ENCODE peak calls at places on chromosomes 6 and 20, in four cellular contexts. U is hepatocyte, P is adipocyte, L is fibroblast of lung. W is an unnamed sample.

GRCh38 chr20:36969478-36970186 is 18.1 kb upstream of the SAMHD1 start:
- DNase-seq in U (no peak), P (no peak), L (no peak), W (no peak)

GRCh38 chr20:48153523-48153922 is 368.2 kb upstream of the SULF2 start:
- DNase-seq in U (peak), P (no peak), L (peak), W (no peak)

GRCh38 chr6:6560909-6561308 is 27.6 kb upstream of the LY86 start:
- DNase-seq in U (no peak), P (no peak), L (no peak), W (no peak)

GRCh38 chr20:44733341-44734069 is 12.2 kb upstream of the KCNK15 start:
- DNase-seq in U (peak), P (peak), L (peak), W (peak)

GRCh38 chr6:48426636-48427035 is 315.6 kb upstream of the PTCHD4 start:
- DNase-seq in U (no peak), P (peak), L (peak), W (peak)

GRCh38 chr6:91097316-91097878 is 510.5 kb upstream of the MAP3K7 start:
- DNase-seq in U (peak), P (no peak), L (peak), W (no peak)

GRCh38 chr6:40436685-40437604 is 150.2 kb downstream of the LRFN2 start:
- DNase-seq in U (no peak), P (peak), L (peak), W (peak)

GRCh38 chr20:4956200-4956810 is 45.0 kb downstream of the SLC23A2 start:
- DNase-seq in U (peak), P (peak), L (peak), W (peak)

GRCh38 chr20:13613917-13614316 is 24.8 kb downstream of the TASP1 start:
- DNase-seq in U (no peak), P (peak), L (peak), W (peak)

GRCh38 chr6:77815531-77815930 is 162.7 kb downstream of the MEI4 start:
- DNase-seq in U (no peak), P (no peak), L (no peak), W (no peak)

GRCh38 chr20:52494244-52494643 is 302.7 kb upstream of the ZFP64 start:
- DNase-seq in U (peak), P (peak), L (peak), W (peak)

GRCh38 chr20:33664762-33665144 is 2.0 kb upstream of the ACTL10 start:
- DNase-seq in U (no peak), P (no peak), L (no peak), W (no peak)

GRCh38 chr6:119481981-119482380 is 132.4 kb upstream of the MAN1A1 start:
- DNase-seq in U (no peak), P (peak), L (peak), W (peak)

GRCh38 chr6:100202417-100203194 is 208.6 kb upstream of the MCHR2 start:
- DNase-seq in U (peak), P (peak), L (peak), W (peak)

GRCh38 chr20:59821201-59821600 is 112.2 kb downstream of the SYCP2 start:
- DNase-seq in U (no peak), P (no peak), L (no peak), W (no peak)

GRCh38 chr6:129500958-129501381 is 209.0 kb downstream of the ARHGAP18 start:
- DNase-seq in U (no peak), P (no peak), L (peak), W (no peak)

GRCh38 chr6:71228461-71229041 is 60.1 kb upstream of the OGFRL1 start:
- DNase-seq in U (no peak), P (no peak), L (peak), W (peak)

GRCh38 chr20:63133481-63134091 is 82.3 kb downstream of the YTHDF1 start:
- DNase-seq in U (no peak), P (no peak), L (no peak), W (no peak)

DNA sequence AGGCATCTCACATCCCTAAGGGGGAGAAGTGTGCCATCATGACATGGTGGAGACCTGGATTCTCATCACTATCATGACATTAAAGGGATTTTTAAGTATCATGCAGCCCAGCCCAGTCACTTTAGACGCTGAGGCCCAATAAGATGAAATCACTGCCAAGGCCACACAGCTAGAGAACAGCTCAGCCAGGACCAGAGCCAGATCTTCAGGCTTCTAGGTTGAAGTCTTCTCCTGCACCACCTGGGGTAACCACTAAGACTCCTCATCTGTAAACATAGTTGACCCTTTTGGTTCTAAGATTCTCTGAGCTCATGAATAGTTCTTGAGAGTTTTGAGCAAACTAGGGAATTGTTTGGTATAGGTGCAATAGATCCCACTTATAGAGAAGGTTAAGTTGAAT is 125.1 kb downstream of the TCP11 start:
- DNase-seq in U (no peak), P (peak), L (peak), W (no peak)
- H3K4me3 ChIP-seq in U (no peak), P (no peak), L (no peak), W (no peak)

DNA sequence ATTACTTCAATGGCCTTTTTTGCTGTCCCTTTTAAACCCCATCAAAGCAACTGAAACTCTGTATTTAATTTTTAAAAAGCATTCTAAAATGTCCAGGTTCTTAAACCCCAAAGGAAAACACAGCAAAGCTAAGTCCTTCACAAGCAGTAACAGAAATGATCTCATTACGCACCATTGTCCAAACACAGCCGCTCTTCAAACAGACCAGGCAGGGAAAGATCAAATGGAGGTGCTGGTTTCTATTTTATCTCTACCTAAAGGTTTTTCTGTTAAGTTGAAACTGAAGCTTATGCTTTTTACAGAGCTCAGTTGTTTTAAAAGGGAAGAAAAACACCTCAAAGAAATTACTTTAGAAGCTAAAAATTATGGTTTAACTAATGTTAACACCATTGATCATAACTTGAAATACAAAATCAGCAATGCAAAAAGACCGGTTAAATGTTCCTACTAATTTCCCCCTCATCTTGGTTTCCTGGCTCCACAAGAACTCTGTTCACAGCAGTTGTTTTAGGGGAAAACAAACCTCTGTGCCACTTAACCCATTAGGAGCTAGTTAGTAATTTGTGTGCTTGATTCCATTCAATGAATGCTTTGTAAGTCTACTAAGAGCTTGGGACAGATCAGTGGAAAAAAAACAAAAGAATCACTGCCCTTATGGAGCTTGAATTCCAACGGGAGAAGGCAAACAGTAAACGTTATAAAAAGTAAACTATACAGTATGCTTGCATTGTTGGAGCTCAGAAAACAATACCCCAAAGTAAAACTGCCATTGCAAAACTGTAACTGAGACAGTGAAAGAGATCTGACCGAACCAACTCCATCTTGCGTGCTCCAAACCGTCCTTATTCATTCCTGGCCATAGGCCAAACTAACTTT is 87.4 kb downstream of the CD24 start:
- DNase-seq in U (peak), P (no peak), L (no peak), W (no peak)
- H3K4me3 ChIP-seq in U (no peak), P (no peak), L (no peak), W (no peak)

GRCh38 chr6:139881728-139882211 is 507.3 kb upstream of the CITED2 start:
- DNase-seq in U (peak), P (peak), L (peak), W (peak)

GRCh38 chr6:139882977-139883728 is 508.7 kb upstream of the CITED2 start:
- DNase-seq in U (no peak), P (peak), L (peak), W (peak)

GRCh38 chr6:139883776-139884175 is 509.3 kb upstream of the CITED2 start:
- DNase-seq in U (no peak), P (peak), L (peak), W (no peak)

GRCh38 chr6:139881251-139881650 is 506.8 kb upstream of the CITED2 start:
- DNase-seq in U (no peak), P (no peak), L (no peak), W (no peak)

DNA sequence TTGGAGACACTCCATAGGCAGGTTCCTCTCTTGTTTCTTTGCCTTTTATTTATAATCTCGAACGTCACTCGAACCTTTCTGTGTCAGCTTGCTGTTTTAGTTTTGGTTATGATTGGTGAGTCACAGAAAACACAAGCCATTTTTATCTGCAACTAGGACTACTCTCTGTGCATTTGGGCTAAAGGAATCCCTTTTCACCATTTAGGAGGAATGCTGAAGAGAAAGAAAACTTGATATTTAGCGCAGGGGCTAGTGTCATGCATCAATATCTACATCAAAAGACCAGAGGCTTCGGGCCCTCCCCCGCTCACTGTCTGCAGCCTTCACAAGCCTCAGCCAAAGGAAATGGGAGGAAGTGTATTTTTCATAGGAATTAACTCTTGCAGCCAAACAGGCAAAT is 507.8 kb upstream of the CITED2 start:
- DNase-seq in U (no peak), P (peak), L (peak), W (peak)
- H3K4me3 ChIP-seq in U (no peak), P (no peak), L (no peak), W (no peak)

DNA sequence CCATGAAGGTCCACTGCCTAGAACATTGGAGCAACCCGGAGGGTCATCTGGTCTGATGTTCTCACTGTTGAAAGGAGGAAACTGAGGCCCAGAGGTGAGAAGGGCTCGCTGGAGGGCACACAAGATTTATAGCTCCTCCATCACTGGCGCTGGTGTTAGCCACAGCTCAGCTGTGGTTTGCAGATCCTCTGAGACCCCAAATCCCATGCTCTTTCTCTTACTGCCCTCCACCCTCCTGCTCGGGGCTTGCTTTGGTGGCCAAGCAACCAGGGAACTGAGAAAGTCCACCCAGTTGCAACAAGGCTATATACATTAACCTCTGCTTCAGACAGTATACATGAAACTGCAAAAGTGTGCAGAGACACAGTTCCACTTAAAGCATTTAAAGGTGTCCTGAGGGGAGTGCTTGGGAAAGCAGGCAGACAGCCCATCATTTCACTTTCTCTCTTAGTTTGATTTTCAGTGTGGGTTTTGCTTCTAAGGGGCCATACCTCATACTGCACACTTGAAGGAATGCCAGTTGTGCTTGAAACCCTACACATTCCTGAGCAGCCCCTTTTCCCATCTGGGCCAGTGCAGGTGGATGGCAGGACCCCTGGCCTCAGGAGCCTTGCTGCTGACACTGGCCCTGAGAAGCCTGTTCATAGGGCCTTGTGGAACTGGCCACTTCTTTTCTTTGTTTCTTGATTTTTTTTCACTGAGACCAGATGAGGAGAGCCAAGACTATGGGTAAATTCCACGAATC is 347.6 kb downstream of the CDC5L start:
- DNase-seq in U (no peak), P (no peak), L (no peak), W (no peak)
- H3K4me3 ChIP-seq in U (no peak), P (no peak), L (no peak), W (no peak)

DNA sequence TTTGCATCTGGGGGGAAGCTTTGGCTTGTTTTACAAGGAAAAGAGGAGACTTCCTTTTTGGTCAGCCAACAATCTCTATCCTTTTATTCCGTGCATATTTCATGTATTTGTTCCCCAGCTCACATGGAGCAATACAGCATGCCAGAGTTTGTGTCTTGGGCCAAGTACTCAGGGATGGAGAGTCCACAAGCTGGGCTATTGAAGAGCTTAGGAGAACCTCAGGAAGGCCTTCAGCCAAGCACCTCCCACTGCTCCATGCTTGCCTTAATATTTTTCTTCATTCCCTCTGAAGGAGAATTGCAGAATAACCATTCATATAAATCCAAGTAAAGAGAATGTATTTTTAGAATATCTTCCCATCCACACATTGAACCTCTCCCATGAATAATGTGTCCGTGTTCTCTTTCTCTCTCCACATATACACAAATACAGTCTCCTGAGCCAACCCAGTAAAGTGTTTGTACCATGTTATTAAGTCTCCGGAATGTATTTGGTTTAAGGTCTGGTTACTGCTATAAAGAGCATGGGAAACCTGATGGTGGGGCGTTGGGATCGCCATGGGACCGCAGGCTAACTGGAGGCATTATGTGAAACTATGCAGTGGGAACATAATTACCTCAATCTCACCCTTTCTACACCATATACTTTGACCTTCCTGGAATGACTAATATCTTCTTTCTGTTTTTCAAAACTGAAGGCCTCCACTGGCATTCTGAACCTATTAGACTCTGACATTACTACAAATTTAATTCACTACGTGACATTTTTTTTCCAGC is 3.0 kb downstream of the LAMA4 start:
- DNase-seq in U (no peak), P (peak), L (peak), W (peak)
- H3K4me3 ChIP-seq in U (peak), P (peak), L (peak), W (peak)

W was measured in fibroblast of the aortic adventitia.